ENCODE peak calls at places on chromosomes 4 and X, in nine cellular contexts. A is fibroblast of pulmonary artery; Y is activated naive CD4-positive, alpha-beta T cell treated with anti-CD3 and anti-CD28 coated beads for 36 hours; C is tibial artery; O is caudate nucleus; K is dermis microvascular lymphatic vessel endothelial cell; X is NCI-H446 treated with DMSO at 0.1 percent for 48 hours; U is stromal cell of bone marrow; F is fibroblast of villous mesenchyme. L is an unnamed sample.

GRCh38 chr4:150423503-150423902 is 158.4 kb upstream of the MAB21L2 start:
- DNase-seq in A (no peak), F (no peak), C (no peak), O (no peak), X (no peak), Y (no peak), K (no peak), U (no peak), L (no peak)

GRCh38 chrX:132576945-132577344 is 88.1 kb upstream of the MBNL3 start:
- DNase-seq in F (no peak), C (no peak), K (no peak), U (no peak), O (no peak), A (no peak), X (no peak), Y (no peak), L (no peak)

GRCh38 chrX:118755633-118756032 is 28.2 kb downstream of the IL13RA1 start:
- DNase-seq in O (no peak), U (no peak), K (no peak), Y (no peak), F (peak), X (no peak), A (no peak), C (no peak), L (no peak)

GRCh38 chr4:183342541-183343533 is 20.6 kb upstream of the CLDN24 start:
- DNase-seq in K (no peak), O (no peak), C (no peak), F (no peak), X (no peak), Y (peak), U (no peak), A (no peak), L (no peak)

GRCh38 chr4:164252286-164252685 is 501.6 kb upstream of the SMIM31 start:
- DNase-seq in U (peak), X (no peak), C (no peak), F (no peak), K (no peak), Y (no peak), O (peak), A (no peak), L (no peak)

GRCh38 chr4:14810568-14810967 is 191.7 kb upstream of the CPEB2 start:
- DNase-seq in A (no peak), U (no peak), O (no peak), F (no peak), Y (no peak), K (no peak), C (no peak), X (no peak), L (no peak)

GRCh38 chr4:25743971-25744370 is 88.3 kb downstream of the SLC34A2 start:
- DNase-seq in Y (no peak), O (no peak), X (no peak), U (no peak), C (no peak), A (no peak), F (no peak), K (no peak), L (no peak)

GRCh38 chrX:17537652-17538301 is 162.8 kb downstream of the NHS start:
- DNase-seq in K (no peak), X (no peak), Y (no peak), O (no peak), F (no peak), C (no peak), U (no peak), A (no peak), L (no peak)

GRCh38 chrX:54076903-54077302 is 32.6 kb upstream of the PHF8 start:
- DNase-seq in C (no peak), F (peak), Y (no peak), U (no peak), O (no peak), A (peak), X (no peak), K (no peak), L (no peak)

GRCh38 chr4:182384496-182385155 is 141.4 kb downstream of the TENM3 start:
- DNase-seq in O (no peak), Y (no peak), U (no peak), K (no peak), A (no peak), X (no peak), F (no peak), C (no peak), L (no peak)

GRCh38 chr4:80073362-80074008 is 456 bp upstream of the ANTXR2 start:
- DNase-seq in C (no peak), A (no peak), O (no peak), U (no peak), X (no peak), F (no peak), K (no peak), Y (peak), L (no peak)

GRCh38 chr4:185343726-185344581 is 51.8 kb downstream of the LRP2BP start:
- DNase-seq in F (peak), K (no peak), O (no peak), Y (no peak), X (no peak), A (peak), U (no peak), C (peak), L (no peak)

GRCh38 chr4:113708250-113708649 is 53.3 kb downstream of the CAMK2D start:
- DNase-seq in K (no peak), X (no peak), U (no peak), O (no peak), F (peak), C (no peak), A (no peak), Y (no peak), L (no peak)

GRCh38 chr4:158159054-158159717 is 13.6 kb downstream of the GASK1B start:
- DNase-seq in F (peak), Y (no peak), K (no peak), U (no peak), X (no peak), A (peak), O (no peak), C (no peak), L (no peak)

GRCh38 chr4:2469192-2469984 is 482 bp downstream of the RNF4 start:
- DNase-seq in U (no peak), K (no peak), F (peak), X (no peak), O (no peak), C (peak), A (no peak), Y (peak), L (no peak)

GRCh38 chr4:103002551-103002950 is 17.0 kb downstream of the SLC9B1 start:
- DNase-seq in C (no peak), O (no peak), Y (no peak), A (peak), X (no peak), U (no peak), K (no peak), F (peak), L (no peak)

GRCh38 chrX:65601530-65602281 is 65.7 kb upstream of the MSN start:
- DNase-seq in K (peak), F (peak), X (no peak), U (peak), O (peak), Y (peak), A (peak), C (peak), L (no peak)

GRCh38 chrX:133045986-133046385 is 50.9 kb downstream of the USP26 start:
- DNase-seq in A (no peak), Y (no peak), O (no peak), C (no peak), F (peak), U (peak), K (no peak), X (no peak), L (no peak)

GRCh38 chrX:9048801-9049200 is 14.9 kb upstream of the FAM9B start:
- DNase-seq in C (no peak), Y (no peak), O (no peak), X (no peak), K (no peak), A (no peak), U (no peak), F (no peak), L (no peak)

GRCh38 chr4:109801099-109801789 is 555 bp downstream of the CFI start:
- DNase-seq in X (no peak), C (no peak), F (no peak), A (no peak), Y (no peak), O (no peak), U (no peak), K (no peak), L (no peak)

GRCh38 chr4:108359130-108359709 is 190.5 kb upstream of the LEF1 start:
- DNase-seq in X (no peak), Y (peak), O (no peak), U (no peak), F (no peak), K (no peak), C (no peak), A (no peak), L (no peak)

GRCh38 chr4:172826866-172827265 is 341.7 kb upstream of the GALNT7 start:
- DNase-seq in A (no peak), O (no peak), C (no peak), X (no peak), F (no peak), Y (no peak), K (no peak), U (no peak), L (no peak)

GRCh38 chrX:13488706-13489105 is 80.7 kb upstream of the EGFL6 start:
- DNase-seq in A (no peak), F (no peak), Y (no peak), O (no peak), U (no peak), C (no peak), K (no peak), X (no peak), L (no peak)

GRCh38 chrX:45669715-45670360 is 469.2 kb upstream of the DIPK2B start:
- DNase-seq in A (peak), U (no peak), F (peak), C (no peak), X (no peak), O (no peak), Y (no peak), K (no peak), L (no peak)

GRCh38 chrX:22043872-22044271 is 11.7 kb downstream of the PHEX start:
- DNase-seq in Y (no peak), F (no peak), C (no peak), A (no peak), K (no peak), O (no peak), U (no peak), X (no peak), L (no peak)

GRCh38 chrX:115630204-115630603 is 69.2 kb downstream of the PLS3 start:
- DNase-seq in K (no peak), X (no peak), F (no peak), O (no peak), A (no peak), Y (no peak), U (no peak), C (no peak), L (no peak)

GRCh38 chrX:15242899-15243555 is 26.9 kb downstream of the ASB9 start:
- DNase-seq in A (peak), U (peak), C (no peak), Y (peak), X (no peak), O (no peak), F (peak), K (peak), L (no peak)

GRCh38 chr4:8817081-8817812 is 54.4 kb downstream of the HMX1 start:
- DNase-seq in O (no peak), F (no peak), Y (no peak), K (no peak), C (no peak), U (no peak), A (no peak), X (no peak), L (no peak)

GRCh38 chr4:14916554-14917304 is 85.6 kb upstream of the CPEB2 start:
- DNase-seq in Y (no peak), F (peak), C (no peak), O (no peak), X (no peak), U (peak), K (peak), A (peak), L (no peak)

GRCh38 chr4:110108470-110108869 is 89.9 kb downstream of the ELOVL6 start:
- DNase-seq in C (no peak), K (no peak), O (no peak), A (no peak), Y (no peak), X (no peak), U (no peak), F (no peak), L (no peak)